ENCODE peak calls at places on chromosomes 4 and X, in five cellular contexts. S is right lobe of liver, Q is ovary, F is uterus, U is endothelial cell of umbilical vein. X is an unnamed sample. For H3K36me3, the result is how much of the 10 kb centered on the place peaks cover.

GRCh38 chr4:128517096-128517738 is 229.6 kb upstream of the PGRMC2 start:
- DNase-seq in S (no peak), Q (no peak), F (no peak), U (peak), X (no peak)

GRCh38 chrX:130117166-130117565 is 6.9 kb upstream of the ELF4 start:
- DNase-seq in S (no peak), Q (no peak), F (no peak), U (no peak), X (no peak)

GRCh38 chrX:21926527-21927278 is 13.8 kb upstream of the SMS start:
- DNase-seq in S (no peak), Q (no peak), F (no peak), U (peak), X (no peak)

GRCh38 chrX:117743469-117744251 is 372.9 kb downstream of the KLHL13 start:
- DNase-seq in S (no peak), Q (no peak), F (no peak), U (no peak), X (no peak)

GRCh38 chr4:171266666-171267065 is 546.5 kb upstream of the GALNTL6 start:
- DNase-seq in S (no peak), Q (no peak), F (no peak), U (no peak), X (no peak)

GRCh38 chr4:14596904-14597303 is 405.4 kb upstream of the CPEB2 start:
- DNase-seq in S (no peak), Q (no peak), F (no peak), U (no peak), X (no peak)

GRCh38 chrX:125694171-125694570 is 374.5 kb downstream of the TEX13C start:
- DNase-seq in S (no peak), Q (no peak), F (no peak), U (no peak), X (no peak)

GRCh38 chr4:126977306-126977705 is 655.5 kb upstream of the INTU start:
- DNase-seq in S (no peak), Q (no peak), F (no peak), U (no peak), X (no peak)

GRCh38 chr4:87089368-87089767 is 131.1 kb downstream of the KLHL8 start:
- DNase-seq in S (no peak), Q (no peak), F (no peak), U (peak), X (no peak)

GRCh38 chr4:133146574-133147198 is 2.4 kb upstream of the PCDH10 start:
- DNase-seq in S (no peak), Q (no peak), F (peak), U (peak), X (peak)

GRCh38 chrX:69968956-69969355 is 80.8 kb downstream of the AWAT2 start:
- DNase-seq in S (no peak), Q (no peak), F (no peak), U (no peak), X (no peak)

GRCh38 chr4:170990989-170991589 is 822.1 kb upstream of the GALNTL6 start:
- DNase-seq in S (no peak), Q (no peak), F (no peak), U (no peak), X (no peak)

GRCh38 chrX:397575-397974 is 10.9 kb upstream of the PPP2R3B start:
- DNase-seq in S (no peak), Q (peak), F (no peak), U (peak), X (peak)

GRCh38 chr4:158170691-158171455 is 2.0 kb downstream of the GASK1B start:
- DNase-seq in S (peak), Q (peak), F (peak), U (peak), X (peak)

GRCh38 chr4:184415071-184415470 is 59.3 kb downstream of the IRF2 start:
- DNase-seq in S (no peak), Q (no peak), F (no peak), U (no peak), X (no peak)

GRCh38 chr4:94446386-94446785 is 5.4 kb upstream of the PDLIM5 start:
- DNase-seq in S (no peak), Q (no peak), F (no peak), U (no peak), X (no peak)

GRCh38 chrX:9765737-9766098 is at the start of gene GPR143:
- DNase-seq in S (no peak), Q (peak), F (no peak), U (no peak), X (no peak)

GRCh38 chr4:164768516-164768915 is 14.6 kb downstream of the SMIM31 start:
- DNase-seq in S (no peak), Q (no peak), F (no peak), U (no peak), X (no peak)

GRCh38 chr4:21522296-21522695 is 426.3 kb downstream of the KCNIP4 start:
- DNase-seq in S (no peak), Q (no peak), F (no peak), U (no peak), X (no peak)

GRCh38 chr4:69689530-69690111 is 36.6 kb upstream of the UGT2A1 start:
- DNase-seq in S (no peak), Q (no peak), F (no peak), U (peak), X (no peak)

GRCh38 chr4:184807261-184807660 is 18.5 kb downstream of the ACSL1 start:
- DNase-seq in S (no peak), Q (no peak), F (no peak), U (no peak), X (no peak)

GRCh38 chr4:55080174-55080865 is 45.1 kb downstream of the KDR start:
- DNase-seq in S (no peak), Q (no peak), F (no peak), U (no peak), X (no peak)

GRCh38 chr4:88441696-88442095 is 15.2 kb upstream of the HERC5 start:
- DNase-seq in S (no peak), Q (no peak), F (no peak), U (no peak), X (no peak)

GRCh38 chr4:140069068-140069467 is 84.9 kb downstream of the MAML3 start:
- DNase-seq in S (no peak), Q (no peak), F (peak), U (no peak), X (peak)

GRCh38 chr4:57119054-57119651 is 9.0 kb upstream of the IGFBP7 start:
- DNase-seq in S (no peak), Q (peak), F (peak), U (peak), X (peak)

GRCh38 chr4:174764105-174764729 is 64.8 kb downstream of the GLRA3 start:
- DNase-seq in S (no peak), Q (no peak), F (no peak), U (peak), X (no peak)

GRCh38 chr4:62940229-62940628 is 1469.0 kb downstream of the TECRL start:
- DNase-seq in S (no peak), Q (no peak), F (no peak), U (no peak), X (no peak)

GRCh38 chr4:26701786-26702227 is 117.9 kb downstream of the TBC1D19 start:
- DNase-seq in S (no peak), Q (no peak), F (no peak), U (no peak), X (no peak)

GRCh38 chrX:100447563-100448397 is 37.7 kb upstream of the PCDH19 start:
- DNase-seq in S (peak), Q (peak), F (peak), U (peak), X (peak)

GRCh38 chrX:54447461-54447860 is 7.3 kb downstream of the TSR2 start:
- DNase-seq in S (no peak), Q (no peak), F (no peak), U (no peak), X (no peak)

GRCh38 chrX:55056820-55057690 is 17.8 kb upstream of the PAGE2B start:
- DNase-seq in S (no peak), Q (no peak), F (no peak), U (peak), X (no peak)

GRCh38 chr4:84691170-84691691 is 108.3 kb downstream of the CDS1 start:
- DNase-seq in S (no peak), Q (no peak), F (no peak), U (peak), X (no peak)

GRCh38 chr4:5143940-5144339 is 92.7 kb downstream of the STK32B start:
- DNase-seq in S (no peak), Q (no peak), F (no peak), U (no peak), X (no peak)

GRCh38 chrX:79161655-79162054 is 17.2 kb downstream of the GPR174 start:
- DNase-seq in S (no peak), Q (no peak), F (no peak), U (no peak), X (no peak)

GRCh38 chr4:123102897-123103489 is 180.6 kb upstream of the NUDT6 start:
- DNase-seq in S (no peak), Q (no peak), F (no peak), U (peak), X (no peak)

GRCh38 chr4:81905966-81906365 is 434.3 kb upstream of the RASGEF1B start:
- DNase-seq in S (no peak), Q (no peak), F (no peak), U (no peak), X (no peak)

GRCh38 chr4:110085131-110085530 is 113.3 kb downstream of the ELOVL6 start:
- DNase-seq in S (no peak), Q (no peak), F (no peak), U (peak), X (peak)

GRCh38 chr4:138241281-138242075 is 671 bp downstream of the SLC7A11 start:
- DNase-seq in S (no peak), Q (no peak), F (no peak), U (peak), X (no peak)

GRCh38 chr4:138242830-138243149 is 641 bp upstream of the SLC7A11 start:
- DNase-seq in S (no peak), Q (no peak), F (no peak), U (no peak), X (no peak)

GRCh38 chr4:138239496-138239895 is 2.7 kb downstream of the SLC7A11 start:
- DNase-seq in S (no peak), Q (no peak), F (no peak), U (peak), X (no peak)

GRCh38 chr4:138243369-138243768 is 1.2 kb upstream of the SLC7A11 start:
- DNase-seq in S (no peak), Q (no peak), F (no peak), U (no peak), X (no peak)

DNA sequence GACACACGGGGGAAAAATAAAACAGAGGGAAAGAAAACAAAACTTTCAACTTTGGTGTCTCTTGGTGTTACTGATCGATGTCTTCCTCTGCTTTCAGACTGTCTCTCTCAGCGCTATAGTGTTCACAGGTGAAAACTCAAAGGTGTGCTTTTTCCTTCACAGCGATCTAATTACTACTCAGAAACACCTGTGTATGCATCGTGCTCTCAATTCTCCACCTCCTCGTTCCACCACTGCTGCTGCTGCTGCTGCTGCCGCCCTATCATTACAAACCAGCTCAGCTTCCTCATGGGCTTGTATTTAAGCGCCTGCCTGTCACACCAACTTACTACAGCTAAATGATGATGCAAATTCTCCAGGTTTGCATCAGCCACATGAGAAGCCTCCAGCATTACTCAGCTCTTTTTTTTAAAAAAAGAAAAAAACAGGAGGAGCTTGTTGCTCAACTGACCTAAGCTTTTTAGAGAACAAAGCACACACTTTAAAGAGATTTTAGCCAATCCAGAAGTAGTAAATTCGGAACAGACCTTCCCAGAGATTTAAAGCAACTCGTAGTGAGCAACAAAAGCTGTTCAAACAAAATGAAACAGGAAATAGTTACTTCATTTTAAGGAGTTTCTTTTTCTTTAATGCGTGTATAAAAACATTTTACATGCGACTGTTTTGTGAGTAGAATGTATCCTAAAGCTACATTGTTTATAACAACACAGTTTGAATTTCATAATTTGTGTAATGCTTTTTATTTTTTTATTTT is at the start of gene SLC7A11:
- DNase-seq in S (peak), Q (peak), F (peak), U (peak), X (peak)
- TF ChIP-seq POLR2A in S (peak), Q (no peak), F (no peak), U (peak), X (no peak)

GRCh38 chr4:75980576-75980975 is 10.2 kb downstream of the SDAD1 start:
- DNase-seq in S (no peak), Q (no peak), F (no peak), U (no peak), X (no peak)

GRCh38 chr4:75973770-75974169 is 17.0 kb downstream of the SDAD1 start:
- DNase-seq in S (no peak), Q (no peak), F (no peak), U (no peak), X (no peak)

GRCh38 chr4:75976177-75976576 is 14.6 kb downstream of the SDAD1 start:
- DNase-seq in S (no peak), Q (no peak), F (no peak), U (no peak), X (no peak)
- H3K36me3 ChIP-seq in S (under half), Q (under half), F (under half), U (under half), X (under half)

GRCh38 chr4:59838236-59838635 is 1361.9 kb upstream of the ADGRL3 start:
- DNase-seq in S (no peak), Q (no peak), F (no peak), U (no peak), X (no peak)
- H3K4me3 ChIP-seq in S (no peak), Q (no peak), F (no peak), U (no peak), X (no peak)

DNA sequence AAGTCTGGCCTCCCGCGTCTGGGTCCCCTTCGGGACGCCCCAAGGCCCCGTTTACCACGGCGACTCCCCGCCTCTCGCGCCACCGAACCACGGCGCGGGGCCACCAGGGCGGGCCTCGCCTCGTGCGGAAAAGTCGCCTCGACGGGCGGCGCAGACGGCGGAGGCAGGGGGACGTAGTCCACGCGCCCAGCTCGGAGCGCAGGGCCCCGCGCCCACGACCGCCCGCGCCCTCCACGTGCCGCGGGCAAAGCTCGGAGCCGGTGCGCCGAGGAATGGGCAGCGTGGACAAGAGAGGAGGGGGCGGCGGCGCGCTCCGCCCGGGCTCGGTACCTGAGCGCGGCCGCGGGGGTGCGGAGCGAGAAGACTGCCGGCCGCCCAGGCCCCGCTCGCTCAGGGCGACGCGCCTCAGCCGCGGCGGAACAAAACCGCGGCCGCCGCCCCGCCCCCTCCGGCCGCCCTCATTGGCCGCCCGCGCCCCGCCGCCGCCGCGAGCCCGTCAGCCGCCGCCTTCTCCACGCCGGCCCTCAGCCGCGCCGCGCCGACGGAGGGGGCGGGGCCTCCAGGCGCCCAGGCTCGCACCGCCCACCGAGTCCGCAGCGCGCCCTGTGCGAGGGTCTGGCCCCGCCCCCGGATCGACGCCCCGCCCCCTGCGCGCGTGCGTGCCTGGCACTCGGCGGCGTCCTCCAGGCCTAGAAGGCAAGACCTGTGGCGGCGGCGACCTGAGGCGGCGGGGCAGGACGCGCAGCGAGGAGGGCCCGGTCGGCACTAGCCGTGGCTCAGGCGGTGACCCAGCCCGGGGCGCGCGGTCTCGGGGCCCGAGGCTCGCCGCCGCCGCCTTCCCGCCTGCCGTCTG is at the start of gene FAM53A:
- DNase-seq in S (peak), Q (peak), F (peak), U (peak), X (peak)
- TF ChIP-seq POLR2A in S (peak), Q (peak), F (peak), U (peak), X (peak)

X was measured in adrenal gland.